ENCODE peak calls at places on chromosomes 2 and 18, in five cellular contexts. One of them, this sample, is unnamed.

GRCh38 chr2:69381337-69381737 is 5.7 kb downstream of the GFPT1 start:
- DNase-seq in stomach: no peak
- DNase-seq in ovary: no peak
- DNase-seq in transverse colon: no peak
- DNase-seq in K562: peak
- DNase-seq in this sample: no peak

GRCh38 chr18:59837586-59837985 is 62.2 kb upstream of the PMAIP1 start:
- DNase-seq in ovary: no peak
- DNase-seq in K562: peak
- DNase-seq in stomach: peak
- DNase-seq in transverse colon: peak
- DNase-seq in this sample: peak

GRCh38 chr18:56036673-56037072 is 448.7 kb upstream of the TCF4 start:
- DNase-seq in ovary: no peak
- DNase-seq in stomach: no peak
- DNase-seq in K562: no peak
- DNase-seq in transverse colon: no peak
- DNase-seq in this sample: no peak

GRCh38 chr2:98771771-98772521 is 41.0 kb upstream of the MGAT4A start:
- DNase-seq in ovary: no peak
- DNase-seq in stomach: no peak
- DNase-seq in K562: no peak
- DNase-seq in transverse colon: no peak
- DNase-seq in this sample: no peak

GRCh38 chr2:236256601-236257000 is 7.6 kb downstream of the ASB18 start:
- DNase-seq in ovary: no peak
- DNase-seq in stomach: no peak
- DNase-seq in transverse colon: no peak
- DNase-seq in K562: no peak
- DNase-seq in this sample: no peak

GRCh38 chr2:100242891-100243670 is 79.2 kb downstream of the LONRF2 start:
- DNase-seq in ovary: peak
- DNase-seq in transverse colon: peak
- DNase-seq in K562: peak
- DNase-seq in stomach: peak
- DNase-seq in this sample: peak

GRCh38 chr2:47309952-47310800 is 92.8 kb upstream of the MSH2 start:
- DNase-seq in K562: peak
- DNase-seq in transverse colon: peak
- DNase-seq in ovary: no peak
- DNase-seq in stomach: peak
- DNase-seq in this sample: no peak

GRCh38 chr2:186632417-186632816 is 42.6 kb downstream of the ITGAV start:
- DNase-seq in K562: no peak
- DNase-seq in stomach: no peak
- DNase-seq in transverse colon: no peak
- DNase-seq in ovary: no peak
- DNase-seq in this sample: no peak

GRCh38 chr2:49044680-49045079 is 109.6 kb downstream of the FSHR start:
- DNase-seq in K562: no peak
- DNase-seq in stomach: no peak
- DNase-seq in transverse colon: no peak
- DNase-seq in ovary: no peak
- DNase-seq in this sample: no peak

GRCh38 chr2:173239644-173240043 is 115.0 kb upstream of the CDCA7 start:
- DNase-seq in stomach: no peak
- DNase-seq in transverse colon: no peak
- DNase-seq in K562: no peak
- DNase-seq in ovary: no peak
- DNase-seq in this sample: no peak

GRCh38 chr18:79493211-79493800 is 97.6 kb downstream of the NFATC1 start:
- DNase-seq in K562: no peak
- DNase-seq in ovary: peak
- DNase-seq in transverse colon: no peak
- DNase-seq in stomach: no peak
- DNase-seq in this sample: no peak

GRCh38 chr2:1750935-1751767 is 6.8 kb upstream of the PXDN start:
- DNase-seq in transverse colon: peak
- DNase-seq in stomach: peak
- DNase-seq in ovary: peak
- DNase-seq in K562: peak
- DNase-seq in this sample: peak

GRCh38 chr2:181805228-181806038 is 86.1 kb upstream of the ITPRID2 start:
- DNase-seq in stomach: no peak
- DNase-seq in K562: no peak
- DNase-seq in ovary: no peak
- DNase-seq in transverse colon: no peak
- DNase-seq in this sample: no peak

GRCh38 chr18:54742654-54743053 is 85.6 kb upstream of the RAB27B start:
- DNase-seq in transverse colon: peak
- DNase-seq in stomach: peak
- DNase-seq in ovary: peak
- DNase-seq in K562: no peak
- DNase-seq in this sample: peak

GRCh38 chr2:120601566-120601965 is 134.1 kb upstream of the GLI2 start:
- DNase-seq in K562: no peak
- DNase-seq in transverse colon: no peak
- DNase-seq in ovary: no peak
- DNase-seq in stomach: no peak
- DNase-seq in this sample: no peak

GRCh38 chr2:237490805-237491194 is 3.7 kb downstream of the MLPH start:
- DNase-seq in K562: no peak
- DNase-seq in transverse colon: no peak
- DNase-seq in ovary: no peak
- DNase-seq in stomach: no peak
- DNase-seq in this sample: no peak

GRCh38 chr2:222043897-222044296 is 254.9 kb downstream of the PAX3 start:
- DNase-seq in stomach: no peak
- DNase-seq in transverse colon: no peak
- DNase-seq in K562: no peak
- DNase-seq in ovary: no peak
- DNase-seq in this sample: no peak

GRCh38 chr18:68660355-68661183 is 54.3 kb downstream of the TMX3 start:
- DNase-seq in stomach: no peak
- DNase-seq in transverse colon: no peak
- DNase-seq in K562: peak
- DNase-seq in ovary: no peak
- DNase-seq in this sample: no peak

DNA sequence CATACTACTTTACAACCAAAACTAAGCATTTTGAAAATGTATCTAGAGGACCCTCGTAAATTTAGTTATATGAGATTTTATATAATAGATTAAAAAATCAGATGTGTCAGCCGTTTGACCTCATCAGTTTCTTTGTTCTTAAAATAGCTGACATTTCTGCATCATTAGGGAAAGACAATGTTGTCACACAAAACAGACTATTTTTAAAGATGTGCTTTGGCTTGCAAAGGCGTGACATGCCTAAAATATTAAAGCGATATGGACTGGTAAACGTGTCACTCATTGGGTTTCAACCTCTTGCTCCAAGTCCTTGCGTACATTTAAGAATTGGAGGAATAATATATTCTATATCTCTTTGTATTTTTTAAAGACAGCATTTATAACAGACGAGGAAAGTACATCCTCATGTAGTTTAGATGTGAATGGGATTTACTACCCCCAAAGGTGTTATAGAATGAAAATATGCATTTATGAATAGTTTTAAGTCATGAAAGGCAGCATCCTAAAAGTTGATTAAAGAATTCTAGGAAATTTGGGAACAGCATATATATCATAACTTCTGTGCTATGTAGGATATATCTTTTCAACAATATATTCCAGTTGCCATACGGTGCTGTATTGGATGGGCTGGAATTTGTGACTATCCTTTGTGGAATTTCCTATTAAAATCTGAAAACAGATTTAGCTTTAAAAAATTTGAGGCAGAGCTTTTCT is 3.8 kb downstream of the MYL12A start:
- DNase-seq in stomach: no peak
- DNase-seq in K562: no peak
- DNase-seq in transverse colon: no peak
- DNase-seq in ovary: no peak
- DNase-seq in this sample: no peak
- TF ChIP-seq POLR2A in stomach: no peak
- TF ChIP-seq POLR2A in K562: peak
- TF ChIP-seq POLR2A in transverse colon: no peak
- TF ChIP-seq POLR2A in ovary: no peak
- TF ChIP-seq POLR2A in this sample: no peak

GRCh38 chr2:23925702-23926288 is 1.1 kb downstream of the ATAD2B start:
- DNase-seq in transverse colon: peak
- DNase-seq in stomach: peak
- DNase-seq in ovary: no peak
- DNase-seq in K562: peak
- DNase-seq in this sample: peak
- TF ChIP-seq POLR2A in transverse colon: peak
- TF ChIP-seq POLR2A in stomach: no peak
- TF ChIP-seq POLR2A in ovary: no peak
- TF ChIP-seq POLR2A in K562: no peak
- TF ChIP-seq POLR2A in this sample: peak

GRCh38 chr2:170185319-170185718 is 7.4 kb downstream of the MYO3B start:
- DNase-seq in K562: no peak
- DNase-seq in transverse colon: no peak
- DNase-seq in stomach: no peak
- DNase-seq in ovary: no peak
- DNase-seq in this sample: no peak

GRCh38 chr2:170177950-170178781 is at the start of gene MYO3B:
- DNase-seq in transverse colon: no peak
- DNase-seq in ovary: no peak
- DNase-seq in K562: no peak
- DNase-seq in stomach: no peak
- DNase-seq in this sample: no peak

GRCh38 chr2:170176212-170176611 is 1.7 kb upstream of the MYO3B start:
- DNase-seq in ovary: no peak
- DNase-seq in K562: no peak
- DNase-seq in transverse colon: no peak
- DNase-seq in stomach: no peak
- DNase-seq in this sample: no peak

GRCh38 chr2:170181602-170182001 is 3.7 kb downstream of the MYO3B start:
- DNase-seq in ovary: no peak
- DNase-seq in K562: no peak
- DNase-seq in transverse colon: no peak
- DNase-seq in stomach: no peak
- DNase-seq in this sample: no peak

DNA sequence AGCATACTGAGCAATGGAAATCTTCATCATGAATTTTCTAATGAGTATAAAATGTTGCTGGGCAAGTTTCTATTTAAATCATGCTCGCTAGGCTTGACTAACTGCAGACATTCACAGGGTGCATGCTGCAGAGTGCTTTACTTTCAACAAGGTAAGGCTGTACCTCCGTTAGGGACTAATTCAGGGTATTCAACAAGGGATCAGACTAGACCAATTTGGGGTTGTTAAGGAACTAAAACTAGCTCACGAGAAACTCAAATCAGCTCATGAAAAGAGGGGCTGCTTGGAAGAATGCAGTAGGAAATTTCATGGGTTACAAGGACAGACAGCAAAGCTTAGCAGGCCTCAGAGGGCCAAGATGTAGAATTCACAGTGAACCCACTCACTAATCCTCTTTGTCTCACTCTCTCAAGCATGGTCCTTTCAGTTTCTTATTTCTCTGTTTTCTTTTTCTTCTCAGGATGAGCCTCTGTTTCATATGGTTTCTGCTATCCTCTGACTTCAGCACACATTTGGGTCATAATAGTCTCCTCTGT is 2.2 kb downstream of the MYO3B start:
- DNase-seq in transverse colon: no peak
- DNase-seq in stomach: no peak
- DNase-seq in ovary: no peak
- DNase-seq in K562: no peak
- DNase-seq in this sample: no peak
- TF ChIP-seq POLR2A in transverse colon: no peak
- TF ChIP-seq POLR2A in stomach: no peak
- TF ChIP-seq POLR2A in ovary: no peak
- TF ChIP-seq POLR2A in K562: no peak
- TF ChIP-seq POLR2A in this sample: no peak

DNA sequence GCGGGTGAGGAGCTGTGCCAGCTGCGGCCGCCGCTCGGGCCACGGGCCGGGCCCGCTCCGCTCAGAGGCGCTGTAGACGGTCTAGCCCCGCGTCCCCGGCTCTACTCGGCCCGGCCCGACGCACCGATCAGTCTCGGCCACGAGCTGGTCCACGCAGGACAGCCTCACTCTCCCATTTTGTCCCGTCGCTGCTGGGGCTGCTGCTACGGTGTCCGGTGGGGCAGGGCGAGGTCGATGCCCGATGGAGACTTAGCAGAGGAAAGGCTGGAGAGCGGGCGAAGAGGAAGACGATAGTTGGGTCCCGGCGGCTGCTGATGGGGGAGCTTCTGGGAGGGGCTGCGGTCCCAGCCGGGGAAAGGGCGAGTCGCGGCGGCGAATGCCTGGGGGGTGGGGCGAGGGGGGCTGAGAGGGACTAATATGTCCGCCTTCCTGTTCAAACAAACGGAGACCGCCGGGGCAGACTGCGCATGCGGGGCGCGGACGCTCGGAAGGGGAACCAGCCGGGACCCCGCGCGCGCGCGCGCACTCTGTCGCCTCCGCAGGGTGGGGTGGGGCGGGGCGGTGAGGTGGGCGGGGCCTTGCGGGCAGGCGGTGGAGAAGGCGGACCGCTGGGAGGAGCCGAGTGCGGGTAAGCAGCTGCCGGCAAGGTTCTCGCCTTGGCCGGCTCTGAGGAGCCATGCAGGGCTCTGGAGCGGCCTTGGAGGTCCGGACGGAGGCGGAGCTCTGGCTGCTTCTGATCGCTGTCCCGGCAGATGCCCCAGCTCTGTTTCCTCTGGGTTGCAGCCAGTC is at the start of gene ROCK1:
- DNase-seq in stomach: peak
- DNase-seq in ovary: peak
- DNase-seq in transverse colon: peak
- DNase-seq in K562: peak
- DNase-seq in this sample: peak
- TF ChIP-seq POLR2A in stomach: no peak
- TF ChIP-seq POLR2A in ovary: peak
- TF ChIP-seq POLR2A in transverse colon: peak
- TF ChIP-seq POLR2A in K562: peak
- TF ChIP-seq POLR2A in this sample: peak